ENCODE peak calls at places on chromosomes 2 and 18, in four cellular contexts. X is NK-92 treated with Interleukin-12 subunit alpha and Interleukin-12 subunit beta, amount 100 ng/mL, for 24 hours; V is osteoblast; Y is right lobe of liver. E is an unnamed sample.

GRCh38 chr2:8631465-8632005 is 50.3 kb upstream of the ID2 start:
- DNase-seq in Y (no peak), V (peak), X (no peak), E (no peak)

GRCh38 chr2:133787207-133787606 is 218.9 kb upstream of the NCKAP5 start:
- DNase-seq in V (no peak), Y (no peak), X (no peak), E (no peak)

GRCh38 chr18:79792096-79792987 is 5.4 kb upstream of the KCNG2 start:
- DNase-seq in V (peak), Y (peak), X (no peak), E (no peak)

GRCh38 chr2:217837001-217837491 is 165.7 kb downstream of the TNS1 start:
- DNase-seq in V (peak), X (no peak), Y (peak), E (peak)

GRCh38 chr18:67417864-67418523 is 98.5 kb downstream of the DSEL start:
- DNase-seq in V (peak), X (no peak), Y (no peak), E (no peak)

GRCh38 chr2:185990861-185991525 is 252.4 kb downstream of the FSIP2 start:
- DNase-seq in X (no peak), Y (no peak), V (no peak), E (no peak)

GRCh38 chr2:223952280-223952968 is 4.8 kb upstream of the MRPL44 start:
- DNase-seq in X (no peak), Y (no peak), V (no peak), E (no peak)

GRCh38 chr2:109373791-109374547 is 239.8 kb downstream of the SEPTIN10 start:
- DNase-seq in X (no peak), V (peak), Y (no peak), E (no peak)

GRCh38 chr2:204065571-204065970 is 129.0 kb downstream of the ICOS start:
- DNase-seq in X (no peak), Y (no peak), V (no peak), E (no peak)

GRCh38 chr2:145352499-145352898 is 832.6 kb upstream of the ZEB2 start:
- DNase-seq in V (no peak), X (no peak), Y (no peak), E (no peak)

GRCh38 chr2:37809525-37809924 is 115.6 kb upstream of the RMDN2 start:
- DNase-seq in V (peak), Y (no peak), X (no peak), E (no peak)

GRCh38 chr2:33395660-33396249 is 80.7 kb upstream of the RASGRP3 start:
- DNase-seq in Y (no peak), V (peak), X (no peak), E (peak)

GRCh38 chr18:11251891-11252270 is 102.5 kb upstream of the PIEZO2 start:
- DNase-seq in Y (no peak), V (no peak), X (no peak), E (no peak)

GRCh38 chr2:150143087-150143536 is 344.4 kb downstream of the RND3 start:
- DNase-seq in X (no peak), Y (no peak), V (no peak), E (no peak)